ENCODE peak calls at places on chromosome 1, in seven cellular contexts. X is ACHN; I is nephron progenitor cell; T is lower lobe of right lung; E is epithelial cell of esophagus; L is activated naive CD4-positive, alpha-beta T cell; P is T-helper 17 cell. Z is an unnamed sample.

GRCh38 chr1:19762175-19762779 is 37.4 kb downstream of the TMCO4 start:
- DNase-seq in E (peak), I (peak), T (no peak), P (no peak), L (peak), X (peak), Z (peak)

GRCh38 chr1:222387020-222387816 is 160.7 kb downstream of the HHIPL2 start:
- DNase-seq in L (no peak), T (no peak), P (no peak), E (peak), I (peak), X (peak), Z (peak)

GRCh38 chr1:10968411-10968826 is 44.0 kb upstream of the TARDBP start:
- DNase-seq in P (no peak), T (no peak), X (no peak), E (no peak), L (no peak), I (no peak), Z (peak)

GRCh38 chr1:1197551-1198422 is 8.6 kb downstream of the TNFRSF18 start:
- DNase-seq in E (no peak), L (no peak), P (no peak), I (peak), T (peak), X (no peak), Z (no peak)

GRCh38 chr1:219066631-219067349 is 106.9 kb upstream of the LYPLAL1 start:
- DNase-seq in T (no peak), X (peak), I (no peak), E (peak), P (no peak), L (no peak), Z (peak)

GRCh38 chr1:214004014-214004413 is 16.2 kb downstream of the PROX1 start:
- DNase-seq in E (no peak), P (no peak), I (no peak), X (no peak), T (no peak), L (no peak), Z (no peak)

GRCh38 chr1:246600579-246600978 is 34.3 kb downstream of the CNST start:
- DNase-seq in T (no peak), P (no peak), E (no peak), I (no peak), X (no peak), L (no peak), Z (no peak)

GRCh38 chr1:33065301-33065700 is 15.7 kb upstream of the AZIN2 start:
- DNase-seq in P (no peak), L (no peak), I (no peak), T (no peak), X (no peak), E (no peak), Z (no peak)

GRCh38 chr1:174966000-174966572 is 33.7 kb upstream of the CACYBP start:
- DNase-seq in I (no peak), P (no peak), E (peak), X (no peak), L (no peak), T (no peak), Z (peak)

GRCh38 chr1:244060691-244061090 is 9.6 kb downstream of the ZBTB18 start:
- DNase-seq in T (no peak), E (no peak), I (no peak), X (peak), L (no peak), P (no peak), Z (no peak)

GRCh38 chr1:156104861-156105546 is 9.5 kb upstream of the LMNA start:
- DNase-seq in T (no peak), E (peak), P (no peak), I (no peak), X (peak), L (no peak), Z (no peak)

GRCh38 chr1:211928993-211929637 is 98.6 kb upstream of the LPGAT1 start:
- DNase-seq in I (no peak), P (no peak), X (no peak), L (no peak), E (peak), T (no peak), Z (peak)

GRCh38 chr1:170318141-170318540 is 172.4 kb downstream of the NTMT2 start:
- DNase-seq in T (no peak), X (no peak), E (no peak), P (no peak), I (no peak), L (no peak), Z (no peak)

GRCh38 chr1:91777630-91778300 is 108.2 kb downstream of the TGFBR3 start:
- DNase-seq in I (no peak), T (no peak), P (no peak), X (no peak), E (no peak), L (no peak), Z (no peak)

GRCh38 chr1:15430787-15431570 is 7.3 kb upstream of the CTRC start:
- DNase-seq in T (peak), L (peak), E (peak), X (no peak), P (peak), I (peak), Z (peak)

GRCh38 chr1:230833511-230833910 is 34.8 kb downstream of the C1orf198 start:
- DNase-seq in X (no peak), I (no peak), P (no peak), L (no peak), T (no peak), E (no peak), Z (no peak)

GRCh38 chr1:60227581-60228252 is 154.1 kb upstream of the C1orf87 start:
- DNase-seq in X (no peak), P (no peak), I (no peak), T (no peak), L (no peak), E (peak), Z (peak)

GRCh38 chr1:14140800-14141526 is 441.0 kb downstream of the PRDM2 start:
- DNase-seq in P (no peak), T (peak), L (no peak), I (no peak), X (peak), E (no peak), Z (peak)

GRCh38 chr1:33455537-33456301 is 16.7 kb upstream of the ZSCAN20 start:
- DNase-seq in E (peak), T (no peak), P (no peak), I (peak), X (peak), L (no peak), Z (peak)

GRCh38 chr1:89147707-89148106 is 21.8 kb upstream of the GBP2 start:
- DNase-seq in P (no peak), E (no peak), X (no peak), I (no peak), L (no peak), T (no peak), Z (no peak)

GRCh38 chr1:38685373-38685772 is 174.2 kb downstream of the RRAGC start:
- DNase-seq in P (no peak), E (no peak), L (no peak), T (no peak), I (no peak), X (no peak), Z (no peak)

GRCh38 chr1:54792686-54793282 is 8.3 kb downstream of the TTC22 start:
- DNase-seq in T (peak), P (no peak), L (no peak), X (no peak), I (peak), E (no peak), Z (no peak)

GRCh38 chr1:175131100-175131499 is 61.5 kb downstream of the KIAA0040 start:
- DNase-seq in E (no peak), T (no peak), L (no peak), X (no peak), P (no peak), I (no peak), Z (no peak)

GRCh38 chr1:7827134-7827955 is 25.5 kb downstream of the UTS2 start:
- DNase-seq in X (no peak), I (no peak), L (peak), E (no peak), T (no peak), P (no peak), Z (no peak)

GRCh38 chr1:163824006-163824405 is 502.3 kb downstream of the NUF2 start:
- DNase-seq in X (no peak), T (no peak), P (no peak), E (peak), L (no peak), I (no peak), Z (peak)

GRCh38 chr1:200739499-200740290 is 1.0 kb downstream of the CAMSAP2 start:
- DNase-seq in I (peak), E (no peak), P (peak), X (peak), T (peak), L (no peak), Z (peak)

GRCh38 chr1:78840447-78841251 is 165.9 kb downstream of the ADGRL4 start:
- DNase-seq in L (no peak), T (no peak), E (peak), X (no peak), I (peak), P (no peak), Z (peak)

GRCh38 chr1:201847150-201847549 is 18.2 kb downstream of the IPO9 start:
- DNase-seq in I (no peak), T (no peak), P (no peak), L (no peak), X (no peak), E (no peak), Z (no peak)

GRCh38 chr1:5901150-5901549 is 91.1 kb downstream of the NPHP4 start:
- DNase-seq in X (no peak), E (peak), L (no peak), I (no peak), T (no peak), P (no peak), Z (no peak)

GRCh38 chr1:241837901-241838300 is 10.1 kb upstream of the EXO1 start:
- DNase-seq in P (no peak), E (peak), L (no peak), I (no peak), X (no peak), T (no peak), Z (peak)

GRCh38 chr1:45836451-45836850 is 33.0 kb downstream of the MAST2 start:
- DNase-seq in X (no peak), E (no peak), T (no peak), P (no peak), L (no peak), I (no peak), Z (no peak)

GRCh38 chr1:68320349-68320748 is 88.0 kb upstream of the WLS start:
- DNase-seq in T (no peak), E (no peak), I (no peak), L (no peak), X (no peak), P (no peak), Z (no peak)

GRCh38 chr1:167273027-167273800 is 52.5 kb downstream of the POU2F1 start:
- DNase-seq in E (peak), P (no peak), I (no peak), X (peak), L (no peak), T (no peak), Z (peak)

GRCh38 chr1:44907909-44908308 is 64.9 kb upstream of the PTCH2 start:
- DNase-seq in X (no peak), I (no peak), T (no peak), P (no peak), L (no peak), E (no peak), Z (peak)

Z was measured in cardiac muscle cell.